ENCODE peak calls at places on chromosomes 13 and 19, in four cellular contexts. U is IMR-90, I is H1, G is mesendoderm. Q is an unnamed sample.

GRCh38 chr13:45119990-45120864 is at the start of gene GTF2F2:
- DNase-seq in U (peak), I (peak), G (peak), Q (peak)

GRCh38 chr13:24746618-24747247 is 17.2 kb upstream of the RNF17 start:
- DNase-seq in U (no peak), I (no peak), G (peak), Q (peak)

GRCh38 chr19:41860419-41861097 is 503 bp downstream of the RPS19 start:
- DNase-seq in U (no peak), I (no peak), G (no peak), Q (no peak)

GRCh38 chr19:38742296-38742695 is 2.0 kb downstream of the CAPN12 start:
- DNase-seq in U (no peak), I (no peak), G (no peak), Q (no peak)

GRCh38 chr13:45331981-45332830 is 8.8 kb downstream of the TPT1 start:
- DNase-seq in U (peak), I (no peak), G (no peak), Q (no peak)

GRCh38 chr13:112931028-112931934 is 37.7 kb upstream of the MCF2L start:
- DNase-seq in U (peak), I (peak), G (peak), Q (peak)

GRCh38 chr19:34588846-34589245 is 88.1 kb downstream of the SCGB2B2 start:
- DNase-seq in U (no peak), I (no peak), G (no peak), Q (no peak)

GRCh38 chr13:51843529-51843928 is 1.4 kb downstream of the TMEM272 start:
- DNase-seq in U (no peak), I (no peak), G (peak), Q (no peak)

GRCh38 chr19:54434112-54434861 is 14.7 kb upstream of the LENG8 start:
- DNase-seq in U (no peak), I (no peak), G (no peak), Q (no peak)

GRCh38 chr13:68174905-68175304 is 944.8 kb upstream of the PCDH9 start:
- DNase-seq in U (no peak), I (no peak), G (no peak), Q (no peak)

GRCh38 chr13:24165746-24166145 is 5.2 kb downstream of the SPATA13 start:
- DNase-seq in U (peak), I (no peak), G (no peak), Q (no peak)

GRCh38 chr19:35790981-35791813 is 15.8 kb downstream of the ARHGAP33 start:
- DNase-seq in U (no peak), I (no peak), G (no peak), Q (no peak)

GRCh38 chr13:24276310-24276709 is 33.1 kb upstream of the C1QTNF9 start:
- DNase-seq in U (no peak), I (no peak), G (no peak), Q (no peak)

GRCh38 chr19:6271721-6272410 is 7.9 kb downstream of the MLLT1 start:
- DNase-seq in U (peak), I (no peak), G (peak), Q (peak)

GRCh38 chr13:46131705-46132104 is 26.9 kb upstream of the CPB2 start:
- DNase-seq in U (no peak), I (no peak), G (no peak), Q (no peak)

GRCh38 chr19:41699231-41699967 is 9.0 kb upstream of the CEACAM5 start:
- DNase-seq in U (no peak), I (no peak), G (no peak), Q (peak)

GRCh38 chr13:41458187-41458938 is 1.0 kb downstream of the RGCC start:
- DNase-seq in U (peak), I (no peak), G (peak), Q (peak)

GRCh38 chr19:55947532-55947931 is at the start of gene NLRP8:
- DNase-seq in U (no peak), I (no peak), G (no peak), Q (no peak)

GRCh38 chr19:33396701-33397535 is 23.4 kb downstream of the CEBPG start:
- DNase-seq in U (no peak), I (no peak), G (peak), Q (no peak)

GRCh38 chr13:92842145-92842544 is 384.5 kb upstream of the GPC6 start:
- DNase-seq in U (peak), I (no peak), G (peak), Q (no peak)

GRCh38 chr19:49896863-49897621 is at the start of gene IL4I1:
- DNase-seq in U (peak), I (no peak), G (no peak), Q (no peak)

GRCh38 chr13:47004552-47004951 is 107.7 kb upstream of the HTR2A start:
- DNase-seq in U (no peak), I (no peak), G (peak), Q (no peak)

GRCh38 chr19:5183616-5184015 is 157.0 kb downstream of the PTPRS start:
- DNase-seq in U (no peak), I (no peak), G (no peak), Q (no peak)

GRCh38 chr13:91078093-91078679 is 269.3 kb upstream of the MIR17HG start:
- DNase-seq in U (no peak), I (no peak), G (no peak), Q (no peak)

GRCh38 chr19:51799311-51799997 is 4.5 kb downstream of the FPR3 start:
- DNase-seq in U (peak), I (no peak), G (no peak), Q (no peak)

GRCh38 chr19:54430306-54431254 is 15.3 kb downstream of the TTYH1 start:
- DNase-seq in U (no peak), I (no peak), G (peak), Q (peak)

GRCh38 chr13:91247768-91248167 is 99.7 kb upstream of the MIR17HG start:
- DNase-seq in U (no peak), I (no peak), G (no peak), Q (no peak)

GRCh38 chr19:49983645-49984229 is 22.8 kb upstream of the SIGLEC11 start:
- DNase-seq in U (peak), I (no peak), G (peak), Q (peak)

GRCh38 chr13:103540394-103540793 is 474.2 kb upstream of the SLC10A2 start:
- DNase-seq in U (no peak), I (no peak), G (no peak), Q (no peak)

GRCh38 chr19:35120898-35121297 is 5.3 kb downstream of the FXYD3 start:
- DNase-seq in U (no peak), I (no peak), G (no peak), Q (no peak)

GRCh38 chr19:10018219-10018618 is 4.9 kb downstream of the RDH8 start:
- DNase-seq in U (peak), I (no peak), G (no peak), Q (no peak)

GRCh38 chr13:85406269-85406975 is 392.8 kb downstream of the SLITRK6 start:
- DNase-seq in U (no peak), I (no peak), G (no peak), Q (no peak)

GRCh38 chr13:112353856-112354255 is 22.3 kb upstream of the SPACA7 start:
- DNase-seq in U (no peak), I (no peak), G (no peak), Q (no peak)

GRCh38 chr19:13890136-13890535 is 13.2 kb downstream of the NANOS3 start:
- DNase-seq in U (no peak), I (no peak), G (no peak), Q (no peak)

GRCh38 chr13:77751513-77752456 is 54.3 kb downstream of the SLAIN1 start:
- DNase-seq in U (peak), I (no peak), G (peak), Q (peak)

GRCh38 chr19:7870571-7871279 is 3.5 kb downstream of the PRR36 start:
- DNase-seq in U (no peak), I (peak), G (peak), Q (peak)

GRCh38 chr13:51584731-51585191 is 499 bp downstream of the WDFY2 start:
- DNase-seq in U (peak), I (peak), G (peak), Q (peak)

GRCh38 chr13:27728271-27728670 is 64.0 kb upstream of the GSX1 start:
- DNase-seq in U (no peak), I (no peak), G (peak), Q (peak)

GRCh38 chr13:87676254-87677042 is 5.3 kb downstream of the SLITRK5 start:
- DNase-seq in U (no peak), I (no peak), G (peak), Q (peak)

DNA sequence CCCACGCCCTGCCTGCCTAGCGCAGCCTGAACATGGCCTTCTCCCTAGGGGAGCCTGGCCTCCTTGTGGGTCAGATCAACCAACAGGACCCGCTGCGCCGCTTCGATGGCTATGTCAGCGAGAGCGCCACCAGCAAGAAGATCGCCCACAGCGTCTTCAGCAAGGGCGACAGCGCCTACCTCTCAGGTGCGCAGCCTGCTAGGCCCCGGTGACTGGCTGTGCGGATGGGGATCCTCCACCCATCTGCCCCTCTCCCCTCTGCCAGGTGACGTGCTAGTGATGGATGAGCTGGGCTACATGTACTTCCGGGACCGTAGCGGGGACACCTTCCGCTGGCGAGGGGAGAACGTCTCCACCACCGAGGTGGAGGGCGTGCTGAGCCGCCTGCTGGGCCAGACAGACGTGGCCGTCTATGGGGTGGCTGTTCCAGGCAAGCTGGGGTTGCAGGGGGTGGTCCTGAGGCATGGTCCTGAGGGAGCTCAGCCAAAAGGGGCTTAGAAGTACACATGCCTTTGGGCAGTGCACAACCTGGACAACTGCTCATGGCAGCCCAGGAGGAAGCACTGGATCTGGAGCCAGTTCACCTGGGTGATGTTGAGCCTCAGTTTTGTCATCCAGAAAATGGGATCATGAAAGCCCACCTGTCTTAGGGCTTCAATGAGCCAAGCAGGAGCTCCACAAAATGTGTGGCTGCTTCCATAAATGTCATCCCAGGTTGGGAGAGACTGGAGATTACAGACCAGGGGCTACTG is 10.8 kb upstream of the PGLS start:
- DNase-seq in U (no peak), I (no peak), G (no peak), Q (no peak)
- H2BK120ac ChIP-seq in U (no peak), I (no peak), G (no peak), Q (no peak)

GRCh38 chr19:46221981-46222610 is 7.4 kb upstream of the IGFL1 start:
- DNase-seq in U (peak), I (no peak), G (peak), Q (peak)
- H3K56ac ChIP-seq in U (no peak), I (no peak), G (no peak), Q (no peak)

GRCh38 chr19:15846923-15847322 is 31.5 kb upstream of the OR10H1 start:
- DNase-seq in U (no peak), I (no peak), G (no peak), Q (no peak)

GRCh38 chr19:15841875-15842569 is 26.6 kb upstream of the OR10H1 start:
- DNase-seq in U (no peak), I (no peak), G (no peak), Q (no peak)

GRCh38 chr19:15840833-15841232 is 25.4 kb upstream of the OR10H1 start:
- DNase-seq in U (no peak), I (no peak), G (no peak), Q (no peak)

GRCh38 chr19:15843186-15843585 is 27.7 kb upstream of the OR10H1 start:
- DNase-seq in U (no peak), I (no peak), G (no peak), Q (no peak)
- H2BK120ac ChIP-seq in U (no peak), I (no peak), G (no peak), Q (no peak)

DNA sequence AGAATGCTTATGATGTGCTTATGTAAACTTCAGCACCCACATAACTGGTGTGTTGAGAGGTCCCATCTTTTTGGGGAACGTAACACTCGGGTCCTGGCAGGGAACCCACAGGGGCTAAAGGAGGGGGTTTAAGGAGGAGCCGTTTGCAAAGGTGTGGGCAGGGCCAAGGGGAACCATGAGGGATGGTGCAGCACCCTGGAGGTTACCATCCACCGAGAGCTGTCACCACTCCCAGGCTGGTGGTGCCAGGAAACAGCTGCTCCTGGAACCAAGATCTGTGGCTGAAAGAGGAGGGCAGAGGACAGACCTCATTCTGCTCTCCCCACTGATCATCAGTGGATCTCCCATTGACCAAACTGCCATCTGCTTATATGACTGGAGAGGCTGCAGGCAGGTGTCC is 23.2 kb upstream of the CYP4F8 start:
- DNase-seq in U (no peak), I (no peak), G (no peak), Q (no peak)
- H3K56ac ChIP-seq in U (no peak), I (no peak), G (no peak), Q (no peak)

GRCh38 chr13:43360911-43361605 is 337.7 kb downstream of the DNAJC15 start:
- DNase-seq in U (peak), I (no peak), G (no peak), Q (no peak)

GRCh38 chr13:43365042-43365344 is 341.6 kb downstream of the DNAJC15 start:
- DNase-seq in U (no peak), I (no peak), G (no peak), Q (no peak)

GRCh38 chr13:43363156-43363918 is 340.0 kb downstream of the DNAJC15 start:
- DNase-seq in U (peak), I (no peak), G (no peak), Q (no peak)

GRCh38 chr13:43368003-43368402 is 344.6 kb downstream of the DNAJC15 start:
- DNase-seq in U (peak), I (no peak), G (no peak), Q (no peak)

GRCh38 chr13:43364210-43365041 is 341.0 kb downstream of the DNAJC15 start:
- DNase-seq in U (peak), I (no peak), G (no peak), Q (no peak)
- H2BK120ac ChIP-seq in U (peak), I (no peak), G (no peak), Q (no peak)

DNA sequence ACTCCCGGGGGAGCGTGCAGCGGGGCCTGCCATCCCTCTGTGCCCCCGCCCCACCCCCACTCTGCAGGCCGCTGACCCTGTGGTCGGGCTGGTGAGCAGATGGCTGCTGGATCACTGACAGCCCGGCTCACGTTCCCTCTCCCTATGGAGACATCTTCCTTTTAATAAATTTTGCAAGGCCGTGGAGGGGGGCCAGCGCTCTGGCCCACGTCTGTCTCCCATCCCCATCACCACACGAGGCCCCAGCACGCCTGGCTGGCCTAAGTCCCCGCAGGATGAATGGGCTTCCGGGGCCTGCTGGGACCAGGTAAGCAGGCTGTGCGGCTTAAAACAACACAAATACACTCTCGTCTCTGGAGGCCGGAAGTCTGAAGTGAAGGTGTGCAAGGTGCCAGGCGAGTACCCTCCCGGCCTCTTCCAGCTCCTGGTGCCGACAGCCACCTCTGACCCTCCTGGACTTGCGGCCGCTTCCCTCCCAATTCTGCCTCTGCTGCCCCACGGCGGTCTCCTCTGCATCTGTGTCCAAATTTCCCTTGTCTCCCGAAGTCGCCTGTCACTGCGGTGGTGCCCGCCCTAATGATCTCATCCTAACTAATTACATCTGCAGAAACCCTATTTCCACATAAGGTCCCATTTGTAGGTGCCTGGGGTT is 8.3 kb upstream of the PTBP1 start:
- DNase-seq in U (no peak), I (no peak), G (peak), Q (peak)
- H3K56ac ChIP-seq in U (no peak), I (no peak), G (peak), Q (no peak)

GRCh38 chr13:40447857-40448256 is 218.6 kb downstream of the FOXO1 start:
- DNase-seq in U (no peak), I (no peak), G (no peak), Q (no peak)

GRCh38 chr13:40444241-40444640 is 222.2 kb downstream of the FOXO1 start:
- DNase-seq in U (no peak), I (no peak), G (no peak), Q (no peak)

GRCh38 chr13:40446365-40446764 is 220.1 kb downstream of the FOXO1 start:
- DNase-seq in U (no peak), I (no peak), G (no peak), Q (no peak)

GRCh38 chr13:40442826-40443225 is 223.6 kb downstream of the FOXO1 start:
- DNase-seq in U (no peak), I (no peak), G (no peak), Q (no peak)

GRCh38 chr13:40445557-40445990 is 220.9 kb downstream of the FOXO1 start:
- DNase-seq in U (no peak), I (no peak), G (peak), Q (peak)
- H2BK120ac ChIP-seq in U (no peak), I (no peak), G (no peak), Q (no peak)

GRCh38 chr13:26710166-26710565 is 50.4 kb downstream of the GPR12 start:
- DNase-seq in U (no peak), I (no peak), G (peak), Q (peak)

GRCh38 chr13:26709461-26709860 is 51.1 kb downstream of the GPR12 start:
- DNase-seq in U (no peak), I (no peak), G (no peak), Q (no peak)

GRCh38 chr13:26708007-26708297 is 52.6 kb downstream of the GPR12 start:
- DNase-seq in U (no peak), I (no peak), G (no peak), Q (no peak)

GRCh38 chr13:26707122-26708006 is 53.2 kb downstream of the GPR12 start:
- DNase-seq in U (peak), I (peak), G (peak), Q (peak)

DNA sequence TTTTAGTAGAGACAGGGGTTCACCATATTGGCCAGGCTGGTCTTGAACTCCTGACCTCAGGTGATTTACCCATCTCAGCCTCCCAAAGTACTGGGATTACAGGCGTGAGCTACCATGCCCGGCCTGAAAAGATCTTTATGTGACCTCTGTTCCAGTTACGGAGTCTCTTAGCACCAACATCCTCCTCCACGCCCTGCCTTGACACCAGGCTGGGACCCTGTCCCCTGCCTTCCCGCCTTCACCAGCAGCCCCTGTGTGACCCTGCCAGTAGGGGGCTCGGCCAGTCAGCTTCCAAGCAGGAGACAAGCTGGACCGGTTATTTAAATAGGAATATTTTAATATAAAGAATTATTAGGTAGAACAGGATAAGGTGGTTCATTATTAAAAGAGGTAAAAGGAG is 54.2 kb downstream of the GPR12 start:
- DNase-seq in U (no peak), I (no peak), G (no peak), Q (no peak)
- H3K56ac ChIP-seq in U (no peak), I (no peak), G (no peak), Q (no peak)